ENCODE peak calls at places on chromosomes 16 and 17, in eight cellular contexts. R is CD8-positive, alpha-beta T cell; C is NCI-H2171 treated with DMSO at 0.1 percent for 48 hours; Z is brain pericyte; Q is fibroblast of pulmonary artery; X is nephron progenitor cell; E is activated gamma-delta T cell treated with anti-CD3 and anti-CD28 coated beads, Interleukin-2, amount 50 U/mL, for 16 hours; M is left ventricle myocardium superior. B is an unnamed sample.

GRCh38 chr17:27690882-27691281 is 59.9 kb downstream of the LGALS9 start:
- DNase-seq in R (no peak), C (no peak), Z (no peak), Q (no peak), X (no peak), E (no peak), M (no peak), B (no peak)

GRCh38 chr17:27538156-27538955 is 82.1 kb downstream of the KSR1 start:
- DNase-seq in R (no peak), C (no peak), Z (no peak), Q (no peak), X (no peak), E (no peak), M (no peak), B (peak; percentile 56)

GRCh38 chr17:50263293-50264262 is 10.7 kb upstream of the TMEM92 start:
- DNase-seq in R (no peak), C (no peak), Z (no peak), Q (no peak), X (no peak), E (no peak), M (no peak), B (no peak)

GRCh38 chr17:2059125-2059836 is 4.4 kb downstream of the HIC1 start:
- DNase-seq in R (no peak), C (no peak), Z (no peak), Q (no peak), X (no peak), E (no peak), M (peak; percentile 48), B (no peak)

GRCh38 chr16:89172901-89173628 is 1.5 kb downstream of the CDH15 start:
- DNase-seq in R (no peak), C (peak; percentile 32), Z (no peak), Q (no peak), X (peak; percentile 69), E (no peak), M (no peak), B (no peak)

GRCh38 chr16:7653746-7654145 is 321.1 kb downstream of the RBFOX1 start:
- DNase-seq in R (no peak), C (no peak), Z (no peak), Q (no peak), X (no peak), E (no peak), M (no peak), B (no peak)

GRCh38 chr16:12340151-12340733 is 363.7 kb downstream of the SNX29 start:
- DNase-seq in R (no peak), C (peak; percentile 51), Z (no peak), Q (peak; percentile 37), X (no peak), E (no peak), M (no peak), B (no peak)

GRCh38 chr16:65249768-65250167 is 127.9 kb upstream of the CDH11 start:
- DNase-seq in R (no peak), C (no peak), Z (no peak), Q (peak; percentile 82), X (peak; percentile 2), E (no peak), M (peak; percentile 82), B (no peak)

GRCh38 chr17:79711715-79712305 is 18.9 kb upstream of the ENPP7 start:
- DNase-seq in R (no peak), C (no peak), Z (no peak), Q (no peak), X (no peak), E (no peak), M (no peak), B (no peak)

GRCh38 chr17:1228752-1229353 is 41.4 kb upstream of the BHLHA9 start:
- DNase-seq in R (no peak), C (no peak), Z (no peak), Q (no peak), X (peak; percentile 31), E (no peak), M (no peak), B (no peak)

GRCh38 chr16:2476345-2476720 is 1.4 kb downstream of the TBC1D24 start:
- DNase-seq in R (no peak), C (no peak), Z (no peak), Q (no peak), X (no peak), E (no peak), M (no peak), B (no peak)

GRCh38 chr16:57984443-57985203 is 13.7 kb upstream of the CNGB1 start:
- DNase-seq in R (peak; percentile 88), C (no peak), Z (no peak), Q (peak; percentile 76), X (peak; percentile 99), E (peak; percentile 78), M (peak; percentile 90), B (peak; percentile 24)

GRCh38 chr16:28873543-28874201 is 4.6 kb upstream of the ATP2A1 start:
- DNase-seq in R (peak; percentile 55), C (no peak), Z (no peak), Q (peak; percentile 14), X (peak; percentile 40), E (peak; percentile 39), M (no peak), B (no peak)

GRCh38 chr17:15298176-15298575 is 33.0 kb upstream of the PMP22 start:
- DNase-seq in R (no peak), C (no peak), Z (no peak), Q (peak; percentile 39), X (no peak), E (no peak), M (no peak), B (no peak)

GRCh38 chr17:67200727-67201301 is 44.2 kb downstream of the HELZ start:
- DNase-seq in R (no peak), C (peak; percentile 12), Z (no peak), Q (peak; percentile 23), X (no peak), E (no peak), M (no peak), B (no peak)

GRCh38 chr17:34300652-34301390 is 15.3 kb downstream of the CCL11 start:
- DNase-seq in R (no peak), C (no peak), Z (no peak), Q (peak; percentile 47), X (no peak), E (no peak), M (no peak), B (no peak)

GRCh38 chr16:7509919-7510705 is 177.5 kb downstream of the RBFOX1 start:
- DNase-seq in R (no peak), C (no peak), Z (no peak), Q (no peak), X (peak; percentile 40), E (no peak), M (no peak), B (no peak)

GRCh38 chr16:85029413-85029794 is 1.8 kb downstream of the KIAA0513 start:
- DNase-seq in R (peak; percentile 63), C (peak; percentile 29), Z (no peak), Q (no peak), X (no peak), E (peak; percentile 45), M (no peak), B (no peak)

GRCh38 chr16:23160082-23160481 is 10.8 kb upstream of the USP31 start:
- DNase-seq in R (no peak), C (no peak), Z (no peak), Q (no peak), X (no peak), E (no peak), M (no peak), B (no peak)

GRCh38 chr16:81842564-81843242 is 63.6 kb downstream of the PLCG2 start:
- DNase-seq in R (no peak), C (no peak), Z (no peak), Q (no peak), X (no peak), E (no peak), M (no peak), B (no peak)

GRCh38 chr17:82458885-82459424 is 414 bp downstream of the NARF start:
- DNase-seq in R (peak; percentile 35), C (no peak), Z (no peak), Q (peak; percentile 30), X (peak; percentile 42), E (no peak), M (peak; percentile 59), B (no peak)

GRCh38 chr17:9470171-9470570 is 105.4 kb downstream of the STX8 start:
- DNase-seq in R (no peak), C (no peak), Z (no peak), Q (peak; percentile 50), X (no peak), E (no peak), M (no peak), B (no peak)

GRCh38 chr17:4691686-4692085 is 12.3 kb downstream of the PELP1 start:
- DNase-seq in R (no peak), C (no peak), Z (no peak), Q (peak; percentile 14), X (no peak), E (no peak), M (no peak), B (no peak)

GRCh38 chr16:3646348-3646920 is 8.1 kb upstream of the DNASE1 start:
- DNase-seq in R (no peak), C (peak; percentile 64), Z (no peak), Q (no peak), X (no peak), E (no peak), M (no peak), B (no peak)

GRCh38 chr16:89363621-89364393 is 126.6 kb downstream of the ANKRD11 start:
- DNase-seq in R (peak; percentile 57), C (no peak), Z (no peak), Q (peak; percentile 81), X (peak; percentile 37), E (no peak), M (peak; percentile 44), B (no peak)

GRCh38 chr17:57499648-57500049 is 243.3 kb downstream of the MSI2 start:
- DNase-seq in R (no peak), C (no peak), Z (no peak), Q (no peak), X (no peak), E (no peak), M (no peak), B (no peak)

GRCh38 chr17:83125515-83126274 is 46.3 kb downstream of the METRNL start:
- DNase-seq in R (no peak), C (no peak), Z (no peak), Q (no peak), X (no peak), E (no peak), M (no peak), B (no peak)

GRCh38 chr16:10749680-10750035 is 6.0 kb downstream of the NUBP1 start:
- DNase-seq in R (no peak), C (no peak), Z (no peak), Q (no peak), X (no peak), E (no peak), M (no peak), B (no peak)

GRCh38 chr17:36728030-36728991 is 126.9 kb downstream of the MRM1 start:
- DNase-seq in R (no peak), C (no peak), Z (no peak), Q (no peak), X (no peak), E (no peak), M (no peak), B (no peak)

GRCh38 chr17:32569171-32570080 is 82.6 kb downstream of the CDK5R1 start:
- DNase-seq in R (no peak), C (no peak), Z (no peak), Q (no peak), X (no peak), E (no peak), M (no peak), B (no peak)

GRCh38 chr17:69869667-69870066 is 205.4 kb upstream of the KCNJ16 start:
- DNase-seq in R (no peak), C (no peak), Z (no peak), Q (no peak), X (no peak), E (no peak), M (no peak), B (no peak)

GRCh38 chr16:50096791-50097190 is 31.0 kb downstream of the HEATR3 start:
- DNase-seq in R (no peak), C (no peak), Z (no peak), Q (peak; percentile 10), X (no peak), E (no peak), M (no peak), B (no peak)

GRCh38 chr17:79938696-79939435 is 96.8 kb downstream of the TBC1D16 start:
- DNase-seq in R (no peak), C (no peak), Z (no peak), Q (no peak), X (no peak), E (no peak), M (peak; percentile 12), B (no peak)

GRCh38 chr17:76080207-76080933 is 1.4 kb downstream of the ZACN start:
- DNase-seq in R (no peak), C (peak; percentile 20), Z (no peak), Q (no peak), X (peak; percentile 33), E (no peak), M (no peak), B (no peak)